ENCODE peak calls at places on chromosomes 11 and 22, in four cellular contexts. A is IMR-90, Z is fibroblast of the aortic adventitia, N is activated B cell treated with CpG ODN at 0.5 μM for 24 hours. M is an unnamed sample.

GRCh38 chr22:42933783-42934144 is 76.7 kb upstream of the ARFGAP3 start:
- DNase-seq in A (peak), N (no peak), Z (peak), M (no peak)

GRCh38 chr11:111069076-111069475 is 176.4 kb upstream of the POU2AF2 start:
- DNase-seq in Z (peak), N (no peak), A (peak), M (no peak)

GRCh38 chr11:45554230-45554967 is 111.0 kb downstream of the CHST1 start:
- DNase-seq in Z (no peak), N (no peak), A (no peak), M (no peak)

GRCh38 chr11:8826901-8827560 is 84.0 kb upstream of the AKIP1 start:
- DNase-seq in N (no peak), A (no peak), Z (no peak), M (no peak)

GRCh38 chr22:19984201-19984753 is 32.3 kb downstream of the ARVCF start:
- DNase-seq in Z (peak), A (peak), N (no peak), M (no peak)

GRCh38 chr11:122202161-122202950 is 86.3 kb upstream of the BLID start:
- DNase-seq in N (no peak), A (peak), Z (peak), M (no peak)

GRCh38 chr11:91230647-91231046 is 994.0 kb upstream of the FAT3 start:
- DNase-seq in A (no peak), Z (no peak), N (no peak), M (no peak)

GRCh38 chr11:1026641-1027482 is 9.7 kb downstream of the MUC6 start:
- DNase-seq in A (no peak), N (no peak), Z (no peak), M (no peak)

GRCh38 chr11:93895106-93895862 is 44.9 kb upstream of the VSTM5 start:
- DNase-seq in N (no peak), Z (peak), A (peak), M (no peak)

GRCh38 chr11:108206171-108206570 is 16.3 kb downstream of the NPAT start:
- DNase-seq in A (no peak), Z (peak), N (no peak), M (no peak)

GRCh38 chr11:35714882-35715612 is 52.5 kb downstream of the TRIM44 start:
- DNase-seq in A (peak), N (no peak), Z (peak), M (no peak)

GRCh38 chr11:15875934-15876333 is 480.4 kb downstream of the SOX6 start:
- DNase-seq in N (no peak), A (no peak), Z (no peak), M (no peak)

GRCh38 chr11:126411971-126412381 is 56.5 kb downstream of the ST3GAL4 start:
- DNase-seq in A (no peak), Z (peak), N (no peak), M (no peak)

GRCh38 chr11:100329352-100329751 is 357.7 kb upstream of the ARHGAP42 start:
- DNase-seq in A (no peak), N (no peak), Z (no peak), M (no peak)

GRCh38 chr22:42862045-42862734 is 5.1 kb upstream of the ARFGAP3 start:
- DNase-seq in A (peak), Z (peak), N (no peak), M (no peak)

GRCh38 chr22:28440517-28441366 is 238.9 kb downstream of the TTC28 start:
- DNase-seq in A (peak), N (no peak), Z (peak), M (no peak)

GRCh38 chr11:43315966-43316365 is 4.2 kb downstream of the API5 start:
- DNase-seq in A (no peak), Z (no peak), N (no peak), M (no peak)

GRCh38 chr11:73147771-73148681 is 5.9 kb upstream of the FCHSD2 start:
- DNase-seq in A (no peak), N (no peak), Z (no peak), M (no peak)

GRCh38 chr11:77191429-77191822 is 63.4 kb downstream of the MYO7A start:
- DNase-seq in N (no peak), A (peak), Z (no peak), M (no peak)

GRCh38 chr11:46348986-46349401 is 1.7 kb downstream of the DGKZ start:
- DNase-seq in A (no peak), Z (no peak), N (no peak), M (no peak)

GRCh38 chr22:43014062-43014875 is 680 bp downstream of the PACSIN2 start:
- DNase-seq in Z (peak), N (peak), A (no peak), M (no peak)

GRCh38 chr11:23764285-23764684 is 732.6 kb upstream of the LUZP2 start:
- DNase-seq in Z (no peak), A (no peak), N (no peak), M (no peak)

GRCh38 chr11:29963796-29964195 is 53.0 kb downstream of the KCNA4 start:
- DNase-seq in A (no peak), N (no peak), Z (no peak), M (no peak)

GRCh38 chr11:29957406-29957805 is 59.4 kb downstream of the KCNA4 start:
- DNase-seq in A (no peak), N (no peak), Z (no peak), M (no peak)

GRCh38 chr11:29959488-29959887 is 57.3 kb downstream of the KCNA4 start:
- DNase-seq in A (no peak), N (no peak), Z (no peak), M (no peak)

GRCh38 chr11:29963068-29963467 is 53.8 kb downstream of the KCNA4 start:
- DNase-seq in A (no peak), Z (no peak), N (no peak), M (no peak)

DNA sequence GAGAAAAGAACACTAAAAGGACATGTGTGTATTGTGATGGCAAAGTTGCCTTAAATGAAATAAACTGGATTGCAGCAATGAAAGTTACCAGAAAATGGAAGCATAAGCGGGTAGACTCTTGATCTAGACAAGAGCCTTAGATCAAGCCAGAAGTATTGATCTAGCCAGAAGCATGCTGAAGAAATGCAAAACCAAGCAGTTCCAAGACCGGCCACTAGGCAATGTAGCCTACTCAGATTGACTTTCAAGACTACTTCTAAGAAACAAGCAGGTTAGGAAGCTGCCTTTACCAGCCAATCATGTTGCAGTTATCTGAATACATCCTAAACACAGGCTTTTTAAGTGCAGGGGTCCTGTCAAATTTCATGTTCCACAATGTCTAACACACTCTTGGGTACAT is 54.6 kb downstream of the KCNA4 start:
- DNase-seq in N (no peak), A (no peak), Z (no peak), M (no peak)
- TF ChIP-seq CTCF in N (no peak), A (no peak), Z (peak), M (peak)

GRCh38 chr11:120632579-120632978 is 121.0 kb downstream of the GRIK4 start:
- DNase-seq in Z (no peak), A (no peak), N (no peak), M (no peak)
- TF ChIP-seq CTCF in Z (no peak), A (no peak), N (no peak), M (no peak)

GRCh38 chr11:86275493-86276370 is 26.3 kb upstream of the HIKESHI start:
- DNase-seq in A (no peak), N (no peak), Z (no peak), M (no peak)
- TF ChIP-seq CTCF in A (no peak), N (no peak), Z (no peak), M (no peak)

GRCh38 chr22:45402466-45402865 is 10.9 kb downstream of the SMC1B start:
- DNase-seq in Z (no peak), A (no peak), N (no peak), M (no peak)

GRCh38 chr22:45398214-45398613 is 15.2 kb downstream of the SMC1B start:
- DNase-seq in N (no peak), Z (no peak), A (no peak), M (no peak)

GRCh38 chr22:45400046-45400445 is 13.4 kb downstream of the SMC1B start:
- DNase-seq in A (no peak), N (no peak), Z (no peak), M (no peak)

GRCh38 chr22:45397806-45398205 is 15.6 kb downstream of the SMC1B start:
- DNase-seq in Z (no peak), N (no peak), A (no peak), M (no peak)
- TF ChIP-seq CTCF in Z (no peak), N (no peak), A (no peak), M (no peak)

DNA sequence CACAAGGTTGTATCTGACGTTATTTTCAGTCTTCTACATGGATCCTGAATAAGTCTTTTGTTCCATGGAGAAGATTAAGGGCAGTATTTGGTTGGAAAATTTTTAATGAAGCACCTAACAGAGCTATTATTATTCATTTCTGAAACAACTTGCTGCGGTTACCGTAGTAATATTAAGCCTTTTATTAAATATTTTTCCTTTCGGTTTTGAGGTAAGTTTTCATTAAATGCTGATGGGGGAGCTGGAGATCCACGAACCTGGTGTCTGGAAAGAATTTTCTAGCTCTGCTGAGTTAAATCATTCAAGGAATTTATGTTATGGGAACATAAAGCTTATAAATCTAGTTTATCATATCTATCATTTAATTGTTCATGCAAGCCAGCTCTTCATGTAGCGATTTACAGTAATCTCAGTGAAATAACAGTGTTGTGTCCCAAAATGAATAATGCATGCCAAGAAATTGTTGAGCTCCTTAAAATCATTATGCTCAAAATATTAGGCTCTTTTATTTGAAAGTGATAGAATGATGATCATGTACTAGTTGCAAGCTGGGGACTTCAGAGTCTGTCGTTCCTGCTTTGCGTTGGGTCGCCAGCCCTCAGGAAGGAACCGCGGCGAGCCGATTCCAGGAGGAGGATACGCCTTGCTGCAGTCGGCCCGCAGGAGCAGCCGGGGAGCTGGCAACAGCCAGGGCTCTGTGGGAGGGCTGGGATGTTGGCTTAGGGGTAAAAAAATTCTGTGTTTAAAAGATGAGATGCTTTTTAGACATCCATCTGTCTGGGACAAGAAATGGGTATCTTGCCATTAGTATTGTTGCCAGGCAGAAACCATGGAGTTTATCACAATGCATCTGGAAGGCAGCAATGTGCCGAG is 83.1 kb downstream of the TBC1D22A start:
- DNase-seq in A (peak), Z (peak), N (no peak), M (no peak)
- TF ChIP-seq CTCF in A (peak), Z (peak), N (no peak), M (peak)

GRCh38 chr11:124586247-124586860 is 16.6 kb downstream of the OR8A1 start:
- DNase-seq in Z (peak), A (peak), N (peak), M (no peak)
- TF ChIP-seq CTCF in Z (peak), A (peak), N (no peak), M (peak)

GRCh38 chr11:75271730-75272129 is 31.2 kb downstream of the TPBGL start:
- DNase-seq in A (no peak), Z (no peak), N (no peak), M (no peak)

GRCh38 chr11:75269896-75270295 is 29.3 kb downstream of the TPBGL start:
- DNase-seq in Z (no peak), A (no peak), N (no peak), M (no peak)

GRCh38 chr11:75272391-75272790 is 31.8 kb downstream of the TPBGL start:
- DNase-seq in Z (no peak), A (no peak), N (no peak), M (no peak)

GRCh38 chr11:75269367-75269660 is 28.7 kb downstream of the TPBGL start:
- DNase-seq in N (no peak), A (no peak), Z (no peak), M (no peak)

GRCh38 chr11:75270896-75271415 is 30.4 kb downstream of the TPBGL start:
- DNase-seq in Z (peak), N (no peak), A (peak), M (no peak)
- TF ChIP-seq CTCF in Z (peak), N (no peak), A (peak), M (peak)

DNA sequence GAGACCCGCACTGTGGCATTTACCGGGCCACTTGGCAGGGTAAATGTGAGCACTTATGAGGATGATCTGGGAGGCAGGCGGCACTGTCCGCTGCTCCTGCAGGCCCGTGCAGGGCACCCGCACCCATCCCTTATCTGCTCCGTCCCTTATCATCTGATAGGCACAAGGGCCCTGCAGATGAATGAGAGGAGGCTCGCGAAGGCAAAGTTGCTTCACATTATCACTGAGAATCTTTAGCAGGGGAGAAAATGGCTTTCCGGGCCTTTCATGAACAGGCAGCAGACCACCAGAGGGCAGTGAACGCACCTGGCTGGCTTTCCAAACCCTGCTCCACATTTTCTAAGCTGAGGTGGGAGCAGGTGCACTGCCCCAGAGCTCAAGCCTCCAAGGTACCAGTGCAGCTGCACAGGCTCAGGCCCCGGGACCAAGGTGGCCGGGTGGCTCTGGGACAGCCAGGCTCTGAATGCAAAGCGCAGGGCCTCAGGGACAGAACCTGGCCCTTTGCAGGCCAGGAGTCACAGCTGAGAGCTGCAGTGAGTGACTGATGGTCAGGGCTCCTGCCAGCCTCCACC is 165.6 kb downstream of the SHANK2 start:
- DNase-seq in A (peak), Z (peak), N (no peak), M (no peak)
- TF ChIP-seq CTCF in A (peak), Z (peak), N (no peak), M (peak)